ENCODE peak calls at places on chromosomes 2 and 18, in ten cellular contexts. S, T, C, I, J, L, O, H, G and U are unnamed samples. For H3K27me3, the result is how much of the 10 kb centered on the place peaks cover.

GRCh38 chr18:65287642-65288041 is 463.2 kb upstream of the CDH7 start:
- DNase-seq in S (no peak), C (no peak), I (no peak), T (no peak), O (no peak), J (no peak), G (no peak), H (no peak), L (no peak), U (no peak)

GRCh38 chr2:20614201-20615045 is 36.5 kb downstream of the HS1BP3 start:
- DNase-seq in I (no peak), J (no peak), G (peak), T (peak), S (peak), L (peak), O (no peak), C (peak), H (no peak), U (peak)

GRCh38 chr2:12005886-12006681 is 259.7 kb downstream of the LPIN1 start:
- DNase-seq in L (no peak), J (peak), O (peak), S (peak), T (no peak), G (peak), H (no peak), I (peak), C (no peak), U (peak)

GRCh38 chr2:27237341-27237945 is 20.3 kb downstream of the CAD start:
- DNase-seq in C (no peak), O (no peak), G (no peak), J (no peak), L (no peak), T (peak), I (no peak), H (no peak), S (no peak), U (no peak)

GRCh38 chr2:146597291-146597690 is 1247.5 kb upstream of the ACVR2A start:
- DNase-seq in T (no peak), S (no peak), J (peak), I (no peak), C (no peak), L (no peak), O (no peak), H (no peak), G (no peak), U (no peak)

GRCh38 chr2:21627938-21628337 is 504.2 kb downstream of the TDRD15 start:
- DNase-seq in C (no peak), J (no peak), T (no peak), I (no peak), O (no peak), H (no peak), G (no peak), S (no peak), L (no peak), U (no peak)

GRCh38 chr2:19355931-19356544 is 2.4 kb downstream of the OSR1 start:
- DNase-seq in H (peak), S (no peak), O (no peak), L (no peak), J (no peak), C (peak), I (peak), T (no peak), G (peak), U (no peak)

GRCh38 chr2:166593403-166593802 is 99.4 kb upstream of the SCN7A start:
- DNase-seq in J (peak), T (no peak), O (no peak), I (peak), H (no peak), C (no peak), L (no peak), S (peak), G (no peak), U (peak)

GRCh38 chr18:62420513-62421209 is 95.6 kb downstream of the TNFRSF11A start:
- DNase-seq in G (no peak), L (no peak), S (peak), J (peak), C (no peak), I (peak), T (no peak), H (no peak), O (peak), U (no peak)

GRCh38 chr2:10909050-10909995 is 2.4 kb upstream of the KCNF1 start:
- DNase-seq in T (no peak), H (peak), C (no peak), L (peak), J (no peak), G (peak), S (no peak), I (no peak), O (no peak), U (no peak)

GRCh38 chr2:33451825-33452224 is 24.6 kb upstream of the RASGRP3 start:
- DNase-seq in H (no peak), C (no peak), J (no peak), I (no peak), O (no peak), G (no peak), L (no peak), T (no peak), S (no peak), U (no peak)

GRCh38 chr2:216491757-216492635 is 6.6 kb upstream of the RPL37A start:
- DNase-seq in T (no peak), J (no peak), I (no peak), G (no peak), C (no peak), O (no peak), S (peak), H (no peak), L (no peak), U (no peak)

GRCh38 chr2:206701952-206702630 is 16.1 kb downstream of the DYTN start:
- DNase-seq in H (no peak), I (no peak), T (no peak), L (no peak), O (no peak), S (no peak), J (no peak), G (no peak), C (no peak), U (no peak)

GRCh38 chr2:203534486-203535077 is 519 bp downstream of the RAPH1 start:
- DNase-seq in I (peak), O (peak), H (peak), J (peak), S (no peak), T (no peak), L (no peak), G (no peak), C (peak), U (no peak)

GRCh38 chr2:229910832-229911412 is 10.9 kb downstream of the TRIP12 start:
- DNase-seq in O (peak), T (no peak), G (peak), C (no peak), I (no peak), L (no peak), S (no peak), H (peak), J (no peak), U (no peak)

GRCh38 chr2:19255481-19255880 is 102.9 kb downstream of the OSR1 start:
- DNase-seq in S (no peak), J (peak), L (no peak), H (no peak), O (no peak), I (no peak), C (no peak), T (no peak), G (no peak), U (no peak)

GRCh38 chr2:55776966-55777365 is 83.3 kb upstream of the PNPT1 start:
- DNase-seq in C (no peak), G (no peak), H (no peak), T (no peak), I (no peak), J (no peak), S (no peak), O (no peak), L (no peak), U (no peak)

GRCh38 chr18:682833-683232 is 25.4 kb downstream of the TYMS start:
- DNase-seq in L (no peak), O (no peak), C (no peak), I (no peak), H (no peak), S (no peak), T (no peak), J (no peak), G (no peak), U (no peak)

GRCh38 chr2:36354816-36355156 is 792 bp upstream of the CRIM1 start:
- DNase-seq in I (no peak), T (no peak), H (no peak), C (no peak), L (no peak), G (no peak), O (no peak), S (no peak), J (no peak), U (no peak)

GRCh38 chr2:96083064-96083889 is 33.1 kb downstream of the ADRA2B start:
- DNase-seq in S (no peak), G (no peak), I (no peak), C (peak), L (peak), O (no peak), T (peak), J (no peak), H (no peak), U (no peak)

DNA sequence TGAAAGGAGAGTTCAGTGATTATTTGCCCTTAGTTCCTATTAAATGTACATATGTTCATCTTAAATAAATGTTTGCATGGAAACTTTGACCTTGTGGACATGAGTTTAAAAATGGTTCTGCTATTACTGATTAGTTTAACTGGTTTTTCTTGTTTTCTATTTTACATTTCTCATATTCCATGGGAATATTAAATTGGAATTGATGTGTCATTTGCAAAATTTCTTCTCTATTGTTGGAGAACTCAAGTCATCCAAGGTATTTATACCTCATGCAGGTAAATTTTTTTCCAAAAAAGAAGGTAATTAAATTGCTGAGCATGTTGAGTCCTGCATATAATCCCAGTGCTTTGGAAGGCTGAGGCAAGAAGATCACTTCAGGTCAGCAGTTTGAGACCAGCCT is 45.4 kb upstream of the APCDD1 start:
- DNase-seq in O (no peak), G (no peak), T (no peak), C (no peak), I (no peak), S (no peak), L (no peak), J (no peak), H (no peak), U (no peak)
- H3K27me3 ChIP-seq in O (under half), G (under half), T (under half), C (under half), I (under half), S (under half), L (under half), J (under half), H (under half), U (under half)

GRCh38 chr2:69469375-69469774 is 32.1 kb upstream of the NFU1 start:
- DNase-seq in T (no peak), O (peak), G (no peak), L (no peak), H (no peak), S (no peak), J (peak), C (no peak), I (no peak), U (no peak)

GRCh38 chr2:69466728-69467127 is 29.5 kb upstream of the NFU1 start:
- DNase-seq in S (peak), I (peak), O (no peak), G (no peak), J (peak), H (no peak), T (no peak), L (no peak), C (no peak), U (no peak)

GRCh38 chr2:69464575-69464974 is 27.3 kb upstream of the NFU1 start:
- DNase-seq in C (no peak), T (peak), G (no peak), I (peak), H (no peak), O (no peak), L (no peak), S (no peak), J (peak), U (no peak)

GRCh38 chr2:69462780-69463179 is 25.5 kb upstream of the NFU1 start:
- DNase-seq in C (no peak), H (no peak), I (no peak), J (no peak), L (no peak), G (no peak), T (no peak), O (no peak), S (no peak), U (no peak)

GRCh38 chr2:69465513-69466456 is 28.6 kb upstream of the NFU1 start:
- DNase-seq in J (no peak), H (no peak), O (no peak), C (peak), G (no peak), T (peak), L (no peak), I (peak), S (no peak), U (no peak)
- H3K4me3 ChIP-seq in J (no peak), H (no peak), O (no peak), C (no peak), G (no peak), T (no peak), L (no peak), I (no peak), S (no peak), U (no peak)

GRCh38 chr2:218893349-218894167 is 12.9 kb downstream of the WNT10A start:
- DNase-seq in J (no peak), C (no peak), L (no peak), S (no peak), H (peak), O (no peak), G (no peak), I (no peak), T (no peak), U (no peak)
- H3K27me3 ChIP-seq in J (under half), C (under half), L (under half), S (half or more), H (under half), O (under half), G (half or more), I (half or more), T (under half), U (under half)

GRCh38 chr2:232949016-232949415 is 64.0 kb downstream of the NGEF start:
- DNase-seq in S (no peak), H (no peak), I (no peak), C (no peak), T (no peak), G (peak), O (no peak), L (no peak), J (no peak), U (no peak)
- H3K4me3 ChIP-seq in S (no peak), H (no peak), I (no peak), C (no peak), T (no peak), G (no peak), O (no peak), L (no peak), J (no peak), U (no peak)

DNA sequence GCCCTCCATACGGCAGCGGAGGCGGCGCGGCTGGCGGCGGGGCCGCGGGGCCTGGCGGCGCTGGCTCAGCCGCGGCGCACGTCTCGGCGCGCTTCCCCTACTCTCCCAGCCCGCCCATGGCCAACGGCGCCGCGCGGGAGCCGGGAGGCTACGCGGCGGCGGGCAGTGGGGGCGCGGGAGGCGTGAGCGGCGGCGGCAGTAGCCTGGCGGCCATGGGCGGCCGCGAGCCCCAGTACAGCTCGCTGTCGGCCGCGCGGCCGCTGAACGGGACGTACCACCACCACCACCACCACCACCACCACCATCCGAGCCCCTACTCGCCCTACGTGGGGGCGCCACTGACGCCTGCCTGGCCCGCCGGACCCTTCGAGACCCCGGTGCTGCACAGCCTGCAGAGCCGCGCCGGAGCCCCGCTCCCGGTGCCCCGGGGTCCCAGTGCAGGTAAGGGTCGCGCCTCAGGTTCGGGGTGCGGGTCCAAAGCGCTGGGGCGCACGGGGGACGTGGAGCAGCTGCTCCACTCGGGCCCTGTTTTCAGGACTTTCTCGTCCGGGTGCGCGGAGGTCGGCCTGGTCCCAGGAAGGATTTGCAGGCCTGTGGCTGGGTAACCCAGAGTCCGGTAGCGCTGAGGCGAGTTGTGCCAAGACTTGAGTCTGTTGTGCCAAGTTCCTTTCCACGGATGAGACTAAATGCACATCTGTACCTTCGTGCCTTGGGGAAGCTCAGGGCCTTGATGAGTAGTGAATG is 2.6 kb downstream of the GATA6 start:
- DNase-seq in I (peak), L (peak), G (peak), J (no peak), C (peak), T (no peak), H (no peak), O (no peak), S (no peak), U (no peak)
- H3K27me3 ChIP-seq in I (under half), L (under half), G (half or more), J (under half), C (under half), T (under half), H (half or more), O (under half), S (under half), U (under half)

GRCh38 chr2:43676322-43677050 is at the start of gene C1GALT1C1L:
- DNase-seq in G (no peak), S (peak), C (peak), L (peak), H (peak), J (peak), I (peak), T (peak), O (no peak), U (peak)

GRCh38 chr2:43675646-43676321 is 445 bp downstream of the C1GALT1C1L start:
- DNase-seq in S (no peak), O (no peak), I (no peak), G (no peak), J (no peak), C (no peak), H (peak), L (no peak), T (no peak), U (no peak)
- H3K4me3 ChIP-seq in S (peak), O (no peak), I (no peak), G (no peak), J (peak), C (peak), H (peak), L (peak), T (peak), U (peak)

GRCh38 chr2:6866982-6867381 is 1.3 kb upstream of the CMPK2 start:
- DNase-seq in J (no peak), H (no peak), I (no peak), T (no peak), L (no peak), O (no peak), C (no peak), G (no peak), S (no peak), U (no peak)
- H3K27me3 ChIP-seq in J (under half), H (under half), I (under half), T (under half), L (under half), O (under half), C (under half), G (half or more), S (under half), U (under half)

GRCh38 chr2:233061591-233062446 is 1.7 kb downstream of the INPP5D start:
- DNase-seq in H (peak), L (no peak), J (no peak), S (no peak), T (peak), I (peak), O (no peak), G (peak), C (peak), U (peak)
- H3K4me3 ChIP-seq in H (no peak), L (peak), J (no peak), S (no peak), T (peak), I (no peak), O (peak), G (no peak), C (peak), U (no peak)

GRCh38 chr2:161427413-161428239 is 11.5 kb downstream of the TBR1 start:
- DNase-seq in L (no peak), O (no peak), H (no peak), G (peak), J (no peak), T (peak), I (no peak), C (no peak), S (no peak), U (no peak)
- H3K27me3 ChIP-seq in L (under half), O (under half), H (under half), G (half or more), J (under half), T (under half), I (half or more), C (under half), S (half or more), U (under half)